ENCODE peak calls at places on chromosomes 16 and 17, in nine cellular contexts. U is dorsolateral prefrontal cortex, T is HL-60, N is tibial artery, B is upper lobe of right lung, P is endodermal cell, Z is GM23338, D is K562, R is fibroblast of mammary gland. L is an unnamed sample.

GRCh38 chr16:69799601-69800000 is 37.5 kb downstream of the WWP2 start:
- DNase-seq in U (no peak), T (no peak), N (no peak), B (peak; percentile 6), P (no peak), Z (no peak), D (no peak), R (peak; percentile 7), L (no peak)

GRCh38 chr17:65917560-65917959 is 274.4 kb downstream of the CEP112 start:
- DNase-seq in U (no peak), T (no peak), N (no peak), B (no peak), P (no peak), Z (no peak), D (no peak), R (no peak), L (no peak)

GRCh38 chr17:38430316-38430715 is 2.1 kb downstream of the ARHGAP23 start:
- DNase-seq in U (no peak), T (no peak), N (no peak), B (no peak), P (no peak), Z (no peak), D (no peak), R (peak; percentile 30), L (peak; percentile 75)

GRCh38 chr17:40320771-40321501 is 12.0 kb downstream of the RARA start:
- DNase-seq in U (no peak), T (no peak), N (peak; percentile 85), B (peak; percentile 81), P (peak; percentile 57), Z (no peak), D (peak; percentile 62), R (no peak), L (no peak)

GRCh38 chr17:12867726-12868125 is 78.4 kb downstream of the ARHGAP44 start:
- DNase-seq in U (no peak), T (no peak), N (no peak), B (no peak), P (no peak), Z (no peak), D (no peak), R (no peak), L (no peak)

GRCh38 chr16:23922406-23922805 is 86.6 kb downstream of the PRKCB start:
- DNase-seq in U (no peak), T (no peak), N (no peak), B (no peak), P (no peak), Z (no peak), D (no peak), R (no peak), L (no peak)

GRCh38 chr17:50379733-50380132 is 6.7 kb downstream of the EME1 start:
- DNase-seq in U (no peak), T (no peak), N (no peak), B (no peak), P (no peak), Z (no peak), D (no peak), R (no peak), L (no peak)

GRCh38 chr16:11325404-11326083 is 19.7 kb upstream of the RMI2 start:
- DNase-seq in U (no peak), T (no peak), N (no peak), B (no peak), P (no peak), Z (no peak), D (no peak), R (no peak), L (no peak)

GRCh38 chr17:29722411-29723198 is 99.9 kb upstream of the CORO6 start:
- DNase-seq in U (no peak), T (peak; percentile 85), N (peak; percentile 70), B (no peak), P (no peak), Z (no peak), D (peak; percentile 24), R (peak; percentile 93), L (peak; percentile 81)

GRCh38 chr16:73059779-73060178 is 11.9 kb upstream of the ZFHX3 start:
- DNase-seq in U (no peak), T (no peak), N (no peak), B (no peak), P (no peak), Z (no peak), D (no peak), R (no peak), L (no peak)

GRCh38 chr16:84308120-84308519 is 13.4 kb downstream of the WFDC1 start:
- DNase-seq in U (no peak), T (no peak), N (peak; percentile 57), B (peak; percentile 73), P (peak; percentile 91), Z (peak; percentile 88), D (peak; percentile 57), R (peak; percentile 38), L (no peak)

GRCh38 chr17:43482103-43483012 is 1.4 kb upstream of the DHX8 start:
- DNase-seq in U (no peak), T (no peak), N (no peak), B (no peak), P (peak; percentile 36), Z (no peak), D (no peak), R (no peak), L (no peak)

GRCh38 chr17:34990921-34991365 is 10.6 kb downstream of the LIG3 start:
- DNase-seq in U (no peak), T (peak; percentile 38), N (no peak), B (no peak), P (no peak), Z (no peak), D (no peak), R (peak; percentile 6), L (no peak)

DNA sequence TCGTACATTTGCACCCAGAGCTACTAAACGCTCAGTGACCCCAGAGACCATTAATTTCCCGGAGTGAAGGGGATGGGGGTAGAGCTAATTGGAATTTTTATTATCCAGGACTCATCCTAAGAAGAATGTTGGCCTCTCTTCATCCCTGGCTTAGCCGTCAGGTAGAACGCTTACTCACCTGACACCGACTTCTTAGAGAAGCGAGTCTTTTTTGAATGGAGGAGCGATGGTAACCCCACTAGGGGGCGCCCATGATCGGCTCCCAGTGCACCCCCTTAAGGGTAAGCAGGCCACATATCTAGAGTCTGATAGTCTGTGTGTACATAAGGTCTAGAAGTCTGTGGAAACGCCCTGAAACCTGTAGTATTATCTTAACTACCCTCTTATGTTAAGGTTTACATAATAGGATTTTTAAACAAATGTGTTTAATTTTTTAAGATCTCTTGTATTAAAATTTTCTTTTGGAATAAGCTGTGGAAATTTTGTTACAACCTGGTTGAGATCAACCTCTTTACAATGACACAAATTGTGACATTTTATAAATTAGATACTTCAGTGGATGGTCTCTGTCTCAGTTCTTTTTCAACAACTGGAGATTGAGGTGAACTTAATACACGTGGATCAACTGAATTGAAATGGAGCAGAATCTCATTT is 229.8 kb downstream of the CPPED1 start:
- DNase-seq in U (peak; percentile 76), T (peak; percentile 5), N (no peak), B (no peak), P (peak; percentile 91), Z (peak; percentile 79), D (peak; percentile 88), R (peak; percentile 30), L (peak; percentile 13)
- TF ChIP-seq CTCF in U (peak; percentile 73), T (peak; percentile 35), N (peak; percentile 38), B (peak; percentile 53), P (peak; percentile 93), Z (peak; percentile 82), D (peak; percentile 90), R (peak; percentile 64), L (peak; percentile 56)

GRCh38 chr17:64499805-64500486 is 3.1 kb upstream of the POLG2 start:
- DNase-seq in U (no peak), T (peak; percentile 53), N (no peak), B (no peak), P (no peak), Z (no peak), D (no peak), R (peak; percentile 39), L (no peak)

GRCh38 chr17:64500487-64500859 is 3.6 kb upstream of the POLG2 start:
- DNase-seq in U (no peak), T (peak; percentile 39), N (no peak), B (no peak), P (no peak), Z (no peak), D (no peak), R (no peak), L (no peak)

GRCh38 chr17:64496786-64497564 is at the start of gene POLG2:
- DNase-seq in U (peak; percentile 85), T (peak; percentile 91), N (peak; percentile 92), B (peak; percentile 98), P (peak; percentile 99), Z (peak; percentile 96), D (peak; percentile 90), R (peak; percentile 88), L (peak; percentile 89)

GRCh38 chr17:64497565-64498035 is 746 bp upstream of the POLG2 start:
- DNase-seq in U (no peak), T (no peak), N (no peak), B (no peak), P (no peak), Z (no peak), D (no peak), R (no peak), L (no peak)

GRCh38 chr17:64498308-64499203 is 1.7 kb upstream of the POLG2 start:
- DNase-seq in U (no peak), T (no peak), N (no peak), B (no peak), P (no peak), Z (no peak), D (no peak), R (peak; percentile 27), L (no peak)
- H3K4me3 ChIP-seq in U (no peak overlapping the region), T (no peak overlapping the region), N (no peak overlapping the region), B (no peak overlapping the region), P (peak overlapping the region; percentile 91), Z (peak overlapping the region; percentile 60), D (no peak overlapping the region), R (no peak overlapping the region), L (no peak overlapping the region)

DNA sequence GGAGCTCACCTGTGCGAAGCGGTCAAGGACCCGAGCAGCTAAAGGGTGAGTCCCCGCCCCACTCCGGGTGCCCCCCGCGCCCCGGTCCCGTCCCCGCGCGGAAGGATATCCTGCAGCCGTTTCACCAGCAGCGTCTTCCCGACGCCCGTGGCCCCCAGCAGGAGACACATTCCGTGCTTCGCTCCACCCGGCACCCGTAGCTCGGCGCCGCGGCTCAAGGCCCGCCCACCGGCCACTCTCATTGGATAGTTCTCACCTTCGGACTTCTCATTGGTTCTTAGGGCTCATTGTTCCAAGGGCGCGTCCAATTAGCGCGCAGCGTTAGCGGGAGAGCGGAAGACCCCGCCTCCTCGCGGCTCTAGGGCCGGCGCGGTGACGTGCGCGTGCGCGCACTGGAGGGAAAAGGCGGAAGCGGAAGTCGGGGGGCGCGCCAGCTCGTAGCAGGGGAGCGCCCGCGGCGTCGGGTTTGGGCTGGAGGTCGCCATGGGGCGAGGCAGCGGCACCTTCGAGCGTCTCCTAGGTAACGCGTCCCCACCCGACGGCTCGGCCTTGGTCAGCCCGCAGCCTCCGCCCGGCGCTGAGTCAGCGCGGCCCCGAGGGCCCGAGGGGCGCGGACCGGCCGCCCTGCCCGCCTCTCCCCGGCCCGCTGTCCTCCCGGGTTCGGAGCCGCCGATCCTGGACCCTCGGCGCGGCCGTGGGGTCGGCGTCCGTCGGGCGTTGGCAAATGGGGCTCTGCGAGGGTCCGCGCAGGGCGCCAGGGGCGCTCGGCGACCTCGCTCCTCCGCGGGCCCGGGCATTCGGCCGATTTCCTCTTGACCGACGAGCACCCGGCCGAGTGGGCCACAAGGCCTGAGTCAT is at the start of the genes ARL16 and HGS:
- DNase-seq in U (peak; percentile 99), T (peak; percentile 99), N (peak; percentile 98), B (peak; percentile 98), P (peak; percentile 100), Z (peak; percentile 100), D (peak; percentile 96), R (peak; percentile 99), L (peak; percentile 99)
- TF ChIP-seq CTCF in U (no peak), T (no peak), N (no peak), B (no peak), P (no peak), Z (no peak), D (no peak), R (no peak), L (no peak)

GRCh38 chr17:1908699-1909309 is 79.0 kb downstream of the RPA1 start:
- DNase-seq in U (peak; percentile 50), T (no peak), N (peak; percentile 69), B (no peak), P (peak; percentile 92), Z (peak; percentile 87), D (peak; percentile 28), R (peak; percentile 77), L (peak; percentile 87)
- H3K4me3 ChIP-seq in U (peak overlapping the region; percentile 26), T (no peak overlapping the region), N (peak overlapping the region; percentile 29), B (peak overlapping the region; percentile 19), P (peak overlapping the region; percentile 66), Z (peak overlapping the region; percentile 48), D (no peak overlapping the region), R (no peak overlapping the region), L (peak overlapping the region; percentile 31)

L was measured in foreskin fibroblast.